ENCODE peak calls at places on chromosomes 11 and 22, in four cellular contexts. C is ovary, J is K562, S is A549. Z is an unnamed sample.

GRCh38 chr22:29751669-29752068 is 15.1 kb downstream of the ZMAT5 start:
- DNase-seq in J (no peak), C (no peak), S (no peak), Z (no peak)

GRCh38 chr22:42365942-42366660 is 66.1 kb downstream of the NFAM1 start:
- DNase-seq in C (no peak), S (no peak), J (no peak), Z (no peak)

GRCh38 chr11:85628771-85629341 is 463 bp downstream of the TMEM126B start:
- DNase-seq in C (no peak), J (no peak), S (no peak), Z (no peak)

GRCh38 chr11:27777013-27777412 is 76.8 kb upstream of the BDNF start:
- DNase-seq in J (no peak), S (no peak), C (no peak), Z (no peak)

GRCh38 chr11:47393163-47394049 is 15.0 kb upstream of the SLC39A13 start:
- DNase-seq in J (peak; percentile 67), C (no peak), S (no peak), Z (peak; percentile 65)

GRCh38 chr11:4610258-4610935 is 2.4 kb upstream of the TRIM68 start:
- DNase-seq in S (no peak), C (no peak), J (no peak), Z (no peak)

GRCh38 chr11:27795955-27796861 is 96.0 kb upstream of the BDNF start:
- DNase-seq in J (no peak), C (no peak), S (no peak), Z (no peak)

GRCh38 chr11:85826096-85826855 is 15.3 kb upstream of the SYTL2 start:
- DNase-seq in S (peak; percentile 58), C (no peak), J (peak; percentile 35), Z (peak; percentile 45)

GRCh38 chr11:113286509-113287497 is 27.6 kb upstream of the TTC12 start:
- DNase-seq in S (no peak), C (no peak), J (no peak), Z (no peak)

GRCh38 chr11:105673089-105673488 is 63.2 kb downstream of the GRIA4 start:
- DNase-seq in J (peak; percentile 2), C (no peak), S (peak; percentile 8), Z (peak; percentile 5)

GRCh38 chr11:84091212-84091986 is 805.2 kb upstream of the CCDC90B start:
- DNase-seq in J (no peak), S (no peak), C (no peak), Z (peak; percentile 55)

GRCh38 chr11:78248191-78248590 is 59.5 kb downstream of the USP35 start:
- DNase-seq in J (no peak), S (no peak), C (no peak), Z (no peak)
- TF ChIP-seq POLR2A in J (no peak), S (no peak), C (no peak), Z (no peak)

DNA sequence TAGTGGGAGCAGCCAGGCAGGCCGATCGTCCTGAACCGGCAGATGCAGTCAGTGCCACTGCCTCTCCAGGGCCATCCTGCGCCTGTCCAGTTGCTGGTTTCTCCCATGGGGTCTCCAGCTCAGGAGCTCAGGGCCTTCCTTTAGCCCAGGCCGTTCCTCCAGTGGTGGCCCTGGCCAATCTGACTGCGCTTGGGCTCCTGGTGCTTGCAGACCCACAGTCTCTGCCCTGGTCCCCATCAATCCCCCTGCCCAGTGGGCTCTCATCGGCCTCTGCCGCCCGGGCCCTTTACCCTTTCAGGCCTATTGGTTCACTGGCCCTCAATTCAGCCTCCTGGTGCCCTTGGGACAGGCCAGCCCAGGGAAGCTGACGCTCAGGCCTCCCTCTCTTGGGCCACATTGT is 29.2 kb upstream of the TSKU start:
- DNase-seq in S (no peak), C (no peak), J (no peak), Z (no peak)
- H3K27ac ChIP-seq in S (peak overlapping the region; percentile 36), C (peak overlapping the region; percentile 43), J (no peak overlapping the region), Z (no peak overlapping the region)

DNA sequence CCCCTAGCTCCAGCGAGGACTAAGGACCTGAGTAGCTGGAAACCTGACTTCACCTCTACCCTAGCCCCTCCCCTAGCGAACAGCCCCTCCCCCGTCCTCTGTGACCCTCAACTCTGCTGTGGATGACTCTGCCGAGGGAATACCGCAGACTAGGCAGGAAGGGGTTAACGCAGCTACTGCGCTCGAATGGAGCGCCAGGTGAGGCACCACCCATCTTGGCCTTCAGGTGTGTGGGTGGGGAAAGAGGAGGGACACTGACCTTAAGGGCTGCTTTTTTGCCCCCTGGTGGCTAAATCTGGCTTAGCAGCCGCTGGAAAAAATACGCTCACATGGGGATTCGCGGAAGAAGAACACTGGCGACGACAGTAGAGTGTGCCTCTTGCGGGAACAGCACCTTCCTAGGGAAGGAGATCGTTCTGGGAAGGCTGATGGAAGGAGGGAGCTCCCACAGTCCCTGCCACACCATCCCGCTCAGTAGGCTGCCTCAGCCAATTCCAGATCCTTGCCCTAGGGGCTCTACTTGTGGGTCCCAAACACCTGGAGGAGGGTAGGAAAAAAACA is 4.5 kb upstream of the BCL9L start:
- DNase-seq in C (peak; percentile 80), S (peak; percentile 81), J (peak; percentile 82), Z (peak; percentile 95)
- TF ChIP-seq POLR2A in C (no peak), S (no peak), J (peak; percentile 26), Z (no peak)

GRCh38 chr11:45178223-45178622 is 31.8 kb downstream of the PRDM11 start:
- DNase-seq in S (no peak), J (no peak), C (no peak), Z (no peak)

GRCh38 chr11:45179686-45180085 is 33.2 kb downstream of the PRDM11 start:
- DNase-seq in J (no peak), C (no peak), S (no peak), Z (no peak)

GRCh38 chr11:45180888-45181594 is 34.6 kb downstream of the PRDM11 start:
- DNase-seq in J (peak; percentile 75), C (peak; percentile 83), S (peak; percentile 65), Z (peak; percentile 75)

GRCh38 chr11:45180158-45180887 is 33.9 kb downstream of the PRDM11 start:
- DNase-seq in S (peak; percentile 60), C (peak; percentile 53), J (no peak), Z (peak; percentile 65)

DNA sequence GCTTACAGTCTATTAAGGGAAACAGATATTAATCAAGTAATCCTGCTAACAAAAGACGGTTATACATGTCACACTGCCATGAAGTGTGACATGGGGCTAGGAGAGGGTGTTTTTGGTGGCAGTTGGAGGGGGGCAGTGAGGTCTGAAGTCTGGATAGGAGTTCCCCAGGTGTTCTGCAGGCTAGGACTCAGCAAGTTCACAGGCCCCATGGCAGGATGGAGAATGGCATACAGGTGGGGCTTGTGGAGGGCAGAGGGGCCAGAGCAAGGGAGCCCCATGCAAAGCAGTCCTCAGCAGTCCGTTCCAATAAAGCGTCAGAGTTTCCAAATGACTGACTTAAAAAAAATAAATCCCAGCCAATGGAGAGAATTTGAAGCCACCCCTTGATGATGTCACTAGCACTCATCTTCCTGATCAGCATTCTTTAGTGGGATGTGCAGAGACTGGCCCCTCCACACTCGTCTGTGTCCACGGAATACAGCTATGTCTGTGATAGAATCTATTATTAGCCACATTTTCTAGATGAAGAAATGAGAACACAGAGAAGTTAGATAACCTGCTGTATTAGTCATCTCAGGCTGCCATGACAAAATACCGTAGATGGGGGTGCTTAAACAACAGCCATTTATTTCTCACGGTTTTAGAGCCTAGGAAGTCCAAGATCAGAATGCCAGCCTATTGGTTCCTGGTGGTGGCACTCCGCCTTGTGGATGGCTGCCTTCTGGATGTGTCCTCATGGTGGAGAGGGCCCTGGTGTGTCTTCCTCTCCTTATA is 32.6 kb downstream of the PRDM11 start:
- DNase-seq in C (no peak), S (peak; percentile 34), J (no peak), Z (no peak)
- H3K27ac ChIP-seq in C (no peak overlapping the region), S (no peak overlapping the region), J (no peak overlapping the region), Z (no peak overlapping the region)

DNA sequence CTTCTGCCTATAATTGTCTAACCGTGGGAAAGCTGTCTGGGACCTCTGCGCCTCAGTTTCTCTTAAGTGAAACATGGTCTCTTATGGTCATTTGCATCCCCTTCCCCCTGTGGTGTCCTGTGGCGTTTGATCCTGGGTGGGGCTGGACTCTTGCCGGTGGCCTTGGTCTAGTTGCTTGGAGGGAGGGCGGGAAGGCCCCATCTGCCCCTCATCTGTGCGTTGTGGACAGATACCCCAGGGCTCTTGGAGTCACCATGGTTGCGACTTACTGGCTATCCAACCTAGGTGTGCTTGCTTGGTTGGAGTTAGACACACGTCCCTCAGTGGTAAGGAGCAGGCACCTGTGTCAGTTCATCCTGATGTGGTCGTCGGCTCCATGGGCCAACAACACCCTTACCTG is 15.2 kb downstream of the SHANK3 start:
- DNase-seq in J (no peak), C (no peak), S (no peak), Z (no peak)
- TF ChIP-seq POLR2A in J (no peak), C (no peak), S (no peak), Z (no peak)

DNA sequence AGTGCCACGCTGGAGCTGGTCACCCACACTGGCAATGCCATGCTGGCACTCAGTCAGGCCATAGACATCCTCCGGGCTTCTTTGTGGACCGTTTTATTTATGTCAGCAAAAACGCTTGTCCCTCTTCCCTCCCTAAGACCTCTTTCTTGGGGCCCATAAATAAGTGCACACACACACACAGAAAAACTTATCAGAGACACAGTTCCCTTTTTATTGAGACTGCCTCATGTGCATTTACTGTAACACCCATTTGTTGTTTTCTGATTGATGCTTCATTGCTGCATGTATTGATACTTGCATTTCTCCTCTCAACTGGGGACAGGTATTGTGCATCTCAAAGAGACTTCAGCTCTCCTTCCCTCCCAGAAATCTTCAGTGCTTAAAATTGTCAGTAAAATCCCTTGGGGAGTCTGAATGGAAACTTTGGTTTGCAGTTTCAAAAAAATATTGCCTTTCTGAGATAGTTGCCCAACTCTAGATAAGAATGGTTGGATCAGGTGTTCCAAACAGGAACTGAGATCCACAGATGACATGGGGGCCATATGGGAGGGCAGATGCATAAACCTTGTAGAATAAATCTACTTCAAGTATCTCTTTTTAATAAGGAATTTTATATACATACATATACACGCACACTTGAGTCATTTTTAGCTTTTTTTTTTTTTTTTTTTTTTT is 50.9 kb downstream of the PPP2R1B start:
- DNase-seq in C (no peak), J (no peak), S (no peak), Z (no peak)
- H3K27ac ChIP-seq in C (no peak overlapping the region), J (no peak overlapping the region), S (no peak overlapping the region), Z (no peak overlapping the region)

GRCh38 chr22:37295946-37296345 is 13.6 kb downstream of the CYTH4 start:
- DNase-seq in S (no peak), J (no peak), C (no peak), Z (no peak)
- TF ChIP-seq POLR2A in S (no peak), J (no peak), C (no peak), Z (no peak)

DNA sequence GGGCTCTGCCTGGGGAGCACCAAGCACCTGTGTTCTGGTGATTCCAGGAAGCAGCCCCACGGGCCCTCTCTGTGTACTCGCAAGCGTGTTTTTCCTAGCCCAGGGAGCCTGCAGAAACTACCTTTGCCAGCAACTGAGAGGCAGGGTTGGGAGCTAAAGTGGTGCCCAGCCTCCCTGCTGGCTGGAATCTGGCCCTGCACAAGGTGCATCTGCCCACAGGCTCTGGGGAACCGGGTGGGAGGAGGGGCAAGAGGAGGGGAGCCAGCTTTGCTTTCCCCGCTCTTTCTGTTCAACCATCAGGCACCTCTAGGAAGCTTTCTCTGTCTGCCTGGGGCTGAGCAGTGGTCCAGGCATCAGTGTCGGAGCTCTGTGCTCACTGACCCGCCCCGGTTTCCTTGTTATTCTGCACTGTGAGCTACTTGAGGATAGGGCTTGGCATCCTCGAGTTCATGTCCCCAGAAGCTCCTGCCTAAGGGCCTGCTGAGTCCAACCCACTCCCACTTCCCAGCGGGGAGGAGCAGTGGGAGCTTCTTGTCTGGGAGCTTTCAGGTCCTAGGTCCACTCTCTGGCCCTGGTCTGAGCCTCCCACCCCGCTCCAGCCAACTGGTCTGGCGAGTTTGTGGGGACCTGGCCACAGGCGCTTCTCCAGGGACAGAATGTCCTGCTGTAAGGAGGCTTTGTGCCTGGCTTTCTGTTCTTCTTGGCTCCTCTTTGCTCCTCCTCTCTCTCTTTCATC is 14.9 kb downstream of the DAGLA start:
- DNase-seq in J (no peak), C (peak; percentile 35), S (no peak), Z (peak; percentile 39)
- H3K27ac ChIP-seq in J (no peak overlapping the region), C (peak overlapping the region; percentile 71), S (peak overlapping the region; percentile 75), Z (peak overlapping the region; percentile 77)